ENCODE peak calls at places on chromosomes 3 and 15, in seven cellular contexts. One of them, this sample, is unnamed. For H3K4me1, the result is how much of the 10 kb centered on the place peaks cover.

GRCh38 chr15:83848315-83849050 is 194.6 kb downstream of the ADAMTSL3 start:
- DNase-seq in ascending aorta: no peak
- DNase-seq in psoas muscle: no peak
- DNase-seq in fibroblast of lung: peak
- DNase-seq in GM23248: peak
- DNase-seq in aorta: no peak
- DNase-seq in IMR-90: peak
- DNase-seq in this sample: no peak

GRCh38 chr3:72820405-72820804 is 27.8 kb downstream of the SHQ1 start:
- DNase-seq in fibroblast of lung: peak
- DNase-seq in ascending aorta: no peak
- DNase-seq in psoas muscle: no peak
- DNase-seq in IMR-90: peak
- DNase-seq in GM23248: peak
- DNase-seq in aorta: no peak
- DNase-seq in this sample: no peak

GRCh38 chr3:170465935-170466334 is 47.3 kb downstream of the CLDN11 start:
- DNase-seq in psoas muscle: no peak
- DNase-seq in GM23248: no peak
- DNase-seq in IMR-90: no peak
- DNase-seq in ascending aorta: no peak
- DNase-seq in aorta: no peak
- DNase-seq in fibroblast of lung: no peak
- DNase-seq in this sample: no peak

GRCh38 chr3:192207661-192208060 is 519.7 kb downstream of the FGF12 start:
- DNase-seq in GM23248: no peak
- DNase-seq in aorta: no peak
- DNase-seq in ascending aorta: no peak
- DNase-seq in psoas muscle: no peak
- DNase-seq in IMR-90: no peak
- DNase-seq in fibroblast of lung: no peak
- DNase-seq in this sample: no peak

GRCh38 chr3:63076357-63076756 is 201.1 kb upstream of the CADPS start:
- DNase-seq in GM23248: no peak
- DNase-seq in psoas muscle: no peak
- DNase-seq in ascending aorta: no peak
- DNase-seq in fibroblast of lung: no peak
- DNase-seq in IMR-90: no peak
- DNase-seq in aorta: no peak
- DNase-seq in this sample: no peak

GRCh38 chr3:186261638-186262037 is 100.4 kb downstream of the DGKG start:
- DNase-seq in aorta: no peak
- DNase-seq in GM23248: peak
- DNase-seq in fibroblast of lung: no peak
- DNase-seq in ascending aorta: no peak
- DNase-seq in IMR-90: no peak
- DNase-seq in psoas muscle: no peak
- DNase-seq in this sample: no peak

GRCh38 chr15:98515186-98515585 is 133.2 kb upstream of the IGF1R start:
- DNase-seq in psoas muscle: no peak
- DNase-seq in fibroblast of lung: no peak
- DNase-seq in GM23248: no peak
- DNase-seq in IMR-90: no peak
- DNase-seq in aorta: no peak
- DNase-seq in ascending aorta: no peak
- DNase-seq in this sample: no peak

GRCh38 chr3:58661836-58662235 is 4.7 kb downstream of the FAM3D start:
- DNase-seq in fibroblast of lung: no peak
- DNase-seq in IMR-90: no peak
- DNase-seq in psoas muscle: no peak
- DNase-seq in aorta: no peak
- DNase-seq in ascending aorta: no peak
- DNase-seq in GM23248: no peak
- DNase-seq in this sample: no peak

GRCh38 chr15:48596415-48596814 is 49.1 kb downstream of the FBN1 start:
- DNase-seq in IMR-90: no peak
- DNase-seq in fibroblast of lung: peak
- DNase-seq in psoas muscle: no peak
- DNase-seq in ascending aorta: no peak
- DNase-seq in GM23248: peak
- DNase-seq in aorta: no peak
- DNase-seq in this sample: no peak

GRCh38 chr15:57806003-57806402 is 99.5 kb downstream of the POLR2M start:
- DNase-seq in IMR-90: no peak
- DNase-seq in fibroblast of lung: no peak
- DNase-seq in GM23248: no peak
- DNase-seq in aorta: no peak
- DNase-seq in psoas muscle: no peak
- DNase-seq in ascending aorta: no peak
- DNase-seq in this sample: no peak

GRCh38 chr3:60010778-60011177 is 961.0 kb upstream of the CFAP20DC start:
- DNase-seq in aorta: no peak
- DNase-seq in GM23248: no peak
- DNase-seq in fibroblast of lung: no peak
- DNase-seq in psoas muscle: no peak
- DNase-seq in ascending aorta: no peak
- DNase-seq in IMR-90: no peak
- DNase-seq in this sample: no peak

GRCh38 chr3:98901032-98901464 is 447 bp downstream of the DCBLD2 start:
- DNase-seq in psoas muscle: peak
- DNase-seq in fibroblast of lung: peak
- DNase-seq in ascending aorta: peak
- DNase-seq in aorta: peak
- DNase-seq in IMR-90: peak
- DNase-seq in GM23248: peak
- DNase-seq in this sample: peak

GRCh38 chr3:50428007-50428633 is 68.8 kb upstream of the TMEM115 start:
- DNase-seq in fibroblast of lung: no peak
- DNase-seq in psoas muscle: no peak
- DNase-seq in aorta: no peak
- DNase-seq in ascending aorta: no peak
- DNase-seq in GM23248: no peak
- DNase-seq in IMR-90: no peak
- DNase-seq in this sample: no peak

GRCh38 chr3:61600195-61600594 is 38.8 kb downstream of the PTPRG start:
- DNase-seq in fibroblast of lung: no peak
- DNase-seq in psoas muscle: no peak
- DNase-seq in GM23248: peak
- DNase-seq in aorta: no peak
- DNase-seq in IMR-90: peak
- DNase-seq in ascending aorta: no peak
- DNase-seq in this sample: no peak

GRCh38 chr3:189099031-189099471 is 72.7 kb upstream of the TPRG1 start:
- DNase-seq in ascending aorta: peak
- DNase-seq in IMR-90: no peak
- DNase-seq in aorta: peak
- DNase-seq in GM23248: peak
- DNase-seq in fibroblast of lung: peak
- DNase-seq in psoas muscle: peak
- DNase-seq in this sample: peak

GRCh38 chr3:195265363-195265976 is 5.5 kb downstream of the XXYLT1 start:
- DNase-seq in GM23248: no peak
- DNase-seq in ascending aorta: no peak
- DNase-seq in psoas muscle: no peak
- DNase-seq in aorta: no peak
- DNase-seq in fibroblast of lung: no peak
- DNase-seq in IMR-90: no peak
- DNase-seq in this sample: no peak

GRCh38 chr3:102827386-102827785 is 392.6 kb downstream of the ZPLD1 start:
- DNase-seq in psoas muscle: no peak
- DNase-seq in GM23248: no peak
- DNase-seq in ascending aorta: no peak
- DNase-seq in fibroblast of lung: no peak
- DNase-seq in aorta: no peak
- DNase-seq in IMR-90: no peak
- DNase-seq in this sample: no peak

GRCh38 chr15:71272932-71273331 is 157.7 kb downstream of the THSD4 start:
- DNase-seq in ascending aorta: no peak
- DNase-seq in psoas muscle: no peak
- DNase-seq in IMR-90: peak
- DNase-seq in fibroblast of lung: peak
- DNase-seq in aorta: no peak
- DNase-seq in GM23248: peak
- DNase-seq in this sample: no peak

GRCh38 chr3:166283856-166284255 is 446.6 kb upstream of the BCHE start:
- DNase-seq in fibroblast of lung: peak
- DNase-seq in IMR-90: peak
- DNase-seq in GM23248: peak
- DNase-seq in ascending aorta: no peak
- DNase-seq in psoas muscle: no peak
- DNase-seq in aorta: peak
- DNase-seq in this sample: no peak

GRCh38 chr15:71386448-71387236 is 271.4 kb downstream of the THSD4 start:
- DNase-seq in fibroblast of lung: peak
- DNase-seq in psoas muscle: no peak
- DNase-seq in IMR-90: peak
- DNase-seq in GM23248: no peak
- DNase-seq in ascending aorta: no peak
- DNase-seq in aorta: no peak
- DNase-seq in this sample: no peak

GRCh38 chr15:40157748-40158447 is 3.0 kb upstream of the BUB1B start:
- DNase-seq in fibroblast of lung: no peak
- DNase-seq in IMR-90: no peak
- DNase-seq in psoas muscle: no peak
- DNase-seq in GM23248: no peak
- DNase-seq in ascending aorta: no peak
- DNase-seq in aorta: no peak
- DNase-seq in this sample: no peak

DNA sequence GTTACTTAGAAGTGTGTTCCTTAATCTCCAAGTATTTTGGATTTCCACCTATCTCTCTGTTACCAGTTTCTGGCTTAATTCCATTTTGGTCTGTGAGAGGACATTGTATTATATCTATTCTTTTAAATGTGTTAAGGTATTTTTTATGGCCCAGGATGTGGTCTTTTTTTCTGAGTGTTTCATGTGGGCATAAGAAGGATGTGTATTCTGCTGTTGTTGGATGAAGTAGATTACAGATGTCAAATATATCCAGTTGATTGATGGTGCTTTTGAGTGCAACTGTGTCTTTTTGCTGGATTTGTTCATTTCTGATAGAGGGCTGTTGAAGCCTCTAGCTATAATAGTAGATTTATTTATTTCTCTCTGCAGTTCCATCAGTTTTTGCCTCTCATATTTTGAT is 136.5 kb upstream of the AZI2 start:
- DNase-seq in fibroblast of lung: no peak
- DNase-seq in GM23248: no peak
- DNase-seq in IMR-90: no peak
- DNase-seq in psoas muscle: no peak
- DNase-seq in aorta: no peak
- DNase-seq in ascending aorta: no peak
- DNase-seq in this sample: no peak
- H3K4me1 ChIP-seq in fibroblast of lung: under half
- H3K4me1 ChIP-seq in GM23248: under half
- H3K4me1 ChIP-seq in IMR-90: under half
- H3K4me1 ChIP-seq in psoas muscle: under half
- H3K4me1 ChIP-seq in aorta: under half
- H3K4me1 ChIP-seq in ascending aorta: under half
- H3K4me1 ChIP-seq in this sample: under half

GRCh38 chr3:152362086-152362485 is 93.4 kb downstream of the MBNL1 start:
- DNase-seq in psoas muscle: no peak
- DNase-seq in ascending aorta: no peak
- DNase-seq in IMR-90: no peak
- DNase-seq in aorta: no peak
- DNase-seq in fibroblast of lung: no peak
- DNase-seq in GM23248: no peak
- DNase-seq in this sample: no peak

GRCh38 chr3:152360303-152360702 is 91.6 kb downstream of the MBNL1 start:
- DNase-seq in ascending aorta: no peak
- DNase-seq in psoas muscle: no peak
- DNase-seq in fibroblast of lung: no peak
- DNase-seq in GM23248: no peak
- DNase-seq in aorta: no peak
- DNase-seq in IMR-90: no peak
- DNase-seq in this sample: no peak

GRCh38 chr3:152359385-152360248 is 90.9 kb downstream of the MBNL1 start:
- DNase-seq in GM23248: peak
- DNase-seq in IMR-90: no peak
- DNase-seq in ascending aorta: no peak
- DNase-seq in fibroblast of lung: no peak
- DNase-seq in aorta: no peak
- DNase-seq in psoas muscle: no peak
- DNase-seq in this sample: no peak

GRCh38 chr3:152364237-152364636 is 95.5 kb downstream of the MBNL1 start:
- DNase-seq in fibroblast of lung: no peak
- DNase-seq in IMR-90: no peak
- DNase-seq in ascending aorta: no peak
- DNase-seq in psoas muscle: no peak
- DNase-seq in aorta: no peak
- DNase-seq in GM23248: no peak
- DNase-seq in this sample: no peak

GRCh38 chr3:152360966-152361365 is 92.2 kb downstream of the MBNL1 start:
- DNase-seq in psoas muscle: no peak
- DNase-seq in IMR-90: no peak
- DNase-seq in GM23248: no peak
- DNase-seq in fibroblast of lung: no peak
- DNase-seq in ascending aorta: no peak
- DNase-seq in aorta: no peak
- DNase-seq in this sample: no peak
- H3K4me1 ChIP-seq in psoas muscle: half or more
- H3K4me1 ChIP-seq in IMR-90: under half
- H3K4me1 ChIP-seq in GM23248: under half
- H3K4me1 ChIP-seq in fibroblast of lung: under half
- H3K4me1 ChIP-seq in ascending aorta: under half
- H3K4me1 ChIP-seq in aorta: under half
- H3K4me1 ChIP-seq in this sample: under half

GRCh38 chr15:76340802-76341365 is 4.3 kb downstream of the ISL2 start:
- DNase-seq in aorta: no peak
- DNase-seq in GM23248: peak
- DNase-seq in ascending aorta: no peak
- DNase-seq in fibroblast of lung: no peak
- DNase-seq in psoas muscle: peak
- DNase-seq in IMR-90: no peak
- DNase-seq in this sample: no peak

GRCh38 chr15:76341366-76342045 is 4.9 kb downstream of the ISL2 start:
- DNase-seq in ascending aorta: no peak
- DNase-seq in psoas muscle: no peak
- DNase-seq in IMR-90: no peak
- DNase-seq in aorta: no peak
- DNase-seq in fibroblast of lung: no peak
- DNase-seq in GM23248: no peak
- DNase-seq in this sample: no peak

GRCh38 chr15:76343313-76343996 is 6.9 kb downstream of the ISL2 start:
- DNase-seq in aorta: no peak
- DNase-seq in ascending aorta: no peak
- DNase-seq in IMR-90: no peak
- DNase-seq in psoas muscle: no peak
- DNase-seq in GM23248: no peak
- DNase-seq in fibroblast of lung: no peak
- DNase-seq in this sample: no peak

GRCh38 chr15:76342382-76343201 is 6.0 kb downstream of the ISL2 start:
- DNase-seq in psoas muscle: no peak
- DNase-seq in GM23248: no peak
- DNase-seq in fibroblast of lung: no peak
- DNase-seq in ascending aorta: no peak
- DNase-seq in IMR-90: no peak
- DNase-seq in aorta: no peak
- DNase-seq in this sample: no peak

GRCh38 chr15:76342046-76342381 is 5.4 kb downstream of the ISL2 start:
- DNase-seq in ascending aorta: no peak
- DNase-seq in GM23248: no peak
- DNase-seq in psoas muscle: no peak
- DNase-seq in IMR-90: no peak
- DNase-seq in fibroblast of lung: no peak
- DNase-seq in aorta: no peak
- DNase-seq in this sample: no peak
- H3K4me1 ChIP-seq in ascending aorta: under half
- H3K4me1 ChIP-seq in GM23248: under half
- H3K4me1 ChIP-seq in psoas muscle: under half
- H3K4me1 ChIP-seq in IMR-90: under half
- H3K4me1 ChIP-seq in fibroblast of lung: under half
- H3K4me1 ChIP-seq in aorta: under half
- H3K4me1 ChIP-seq in this sample: under half

GRCh38 chr3:138862924-138863775 is 28.4 kb upstream of the PIK3CB start:
- DNase-seq in ascending aorta: no peak
- DNase-seq in GM23248: peak
- DNase-seq in fibroblast of lung: peak
- DNase-seq in psoas muscle: no peak
- DNase-seq in IMR-90: peak
- DNase-seq in aorta: no peak
- DNase-seq in this sample: peak
- H3K4me1 ChIP-seq in ascending aorta: under half
- H3K4me1 ChIP-seq in GM23248: under half
- H3K4me1 ChIP-seq in fibroblast of lung: under half
- H3K4me1 ChIP-seq in psoas muscle: under half
- H3K4me1 ChIP-seq in IMR-90: under half
- H3K4me1 ChIP-seq in aorta: under half
- H3K4me1 ChIP-seq in this sample: under half

This sample was measured in right lobe of liver.